ENCODE peak calls at places on chromosome 5, in five cellular contexts. X is GM23338, N is K562, W is A549, B is SK-N-SH. M is an unnamed sample.

GRCh38 chr5:60487885-60488425 is 212.0 kb downstream of the DEPDC1B start:
- DNase-seq in N (no peak), X (no peak), W (no peak), B (peak), M (no peak)

GRCh38 chr5:9766581-9766980 is 136.4 kb upstream of the TAS2R1 start:
- DNase-seq in B (no peak), W (no peak), N (no peak), X (no peak), M (no peak)

GRCh38 chr5:173563246-173563645 is 53.2 kb downstream of the BOD1 start:
- DNase-seq in W (no peak), B (no peak), X (no peak), N (no peak), M (no peak)

GRCh38 chr5:159990506-159990905 is 18.4 kb upstream of the TTC1 start:
- DNase-seq in X (no peak), N (no peak), W (no peak), B (no peak), M (no peak)

GRCh38 chr5:132510076-132510475 is 19.5 kb upstream of the IRF1 start:
- DNase-seq in N (no peak), X (no peak), W (no peak), B (no peak), M (no peak)

GRCh38 chr5:100904259-100904822 is 1.3 kb upstream of the ST8SIA4 start:
- DNase-seq in X (peak), B (no peak), W (no peak), N (no peak), M (no peak)

GRCh38 chr5:1961304-1961946 is 78.7 kb upstream of the IRX4 start:
- DNase-seq in X (no peak), W (no peak), N (no peak), B (no peak), M (no peak)

GRCh38 chr5:44388504-44389409 is 463 bp downstream of the FGF10 start:
- DNase-seq in N (no peak), W (no peak), B (no peak), X (peak), M (no peak)

GRCh38 chr5:9540791-9541190 is 5.1 kb downstream of the SEMA5A start:
- DNase-seq in X (no peak), W (no peak), N (no peak), B (no peak), M (no peak)

GRCh38 chr5:41009228-41009627 is 61.9 kb downstream of the MROH2B start:
- DNase-seq in N (no peak), W (peak), B (peak), X (no peak), M (peak)

DNA sequence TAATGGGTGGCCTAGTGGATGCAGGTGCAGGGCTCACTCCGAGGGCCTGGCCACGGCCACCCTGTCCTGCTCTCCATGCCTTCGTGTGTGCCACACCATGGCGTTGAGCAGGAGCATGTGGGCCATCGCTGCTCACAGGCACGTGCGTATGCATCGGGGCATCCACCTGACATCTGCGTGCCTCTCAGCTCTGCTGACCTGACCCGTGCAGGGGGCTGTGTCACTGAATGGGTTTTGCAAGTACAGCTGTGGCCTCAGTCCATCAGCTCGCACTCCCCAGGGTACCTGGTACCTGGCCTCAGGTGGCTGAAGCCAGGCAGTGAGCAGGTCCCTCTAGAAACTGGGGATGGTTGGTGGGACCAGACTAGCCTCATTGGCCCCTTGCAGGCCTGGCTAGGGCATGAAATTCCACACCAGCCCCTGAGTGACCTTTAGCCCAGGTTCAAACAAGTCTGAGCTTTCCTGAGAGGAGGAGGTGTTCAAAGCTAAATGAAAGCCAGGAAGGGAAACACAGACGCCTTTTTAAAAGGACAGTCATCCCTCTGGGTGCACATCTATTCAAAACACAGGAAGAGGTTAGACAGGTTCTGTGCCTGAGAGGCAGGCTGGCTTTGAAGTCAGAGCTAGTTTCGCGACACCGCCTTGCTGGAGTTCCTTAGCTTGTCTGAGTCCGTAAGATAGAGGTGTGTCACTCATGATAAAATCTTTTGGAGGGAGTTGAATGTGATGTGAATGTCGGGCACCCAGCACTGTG is 74.0 kb downstream of the MACROH2A1 start:
- DNase-seq in W (no peak), X (no peak), N (peak), B (no peak), M (no peak)
- TF ChIP-seq REST in W (no peak), X (no peak), N (no peak), B (no peak), M (no peak)

DNA sequence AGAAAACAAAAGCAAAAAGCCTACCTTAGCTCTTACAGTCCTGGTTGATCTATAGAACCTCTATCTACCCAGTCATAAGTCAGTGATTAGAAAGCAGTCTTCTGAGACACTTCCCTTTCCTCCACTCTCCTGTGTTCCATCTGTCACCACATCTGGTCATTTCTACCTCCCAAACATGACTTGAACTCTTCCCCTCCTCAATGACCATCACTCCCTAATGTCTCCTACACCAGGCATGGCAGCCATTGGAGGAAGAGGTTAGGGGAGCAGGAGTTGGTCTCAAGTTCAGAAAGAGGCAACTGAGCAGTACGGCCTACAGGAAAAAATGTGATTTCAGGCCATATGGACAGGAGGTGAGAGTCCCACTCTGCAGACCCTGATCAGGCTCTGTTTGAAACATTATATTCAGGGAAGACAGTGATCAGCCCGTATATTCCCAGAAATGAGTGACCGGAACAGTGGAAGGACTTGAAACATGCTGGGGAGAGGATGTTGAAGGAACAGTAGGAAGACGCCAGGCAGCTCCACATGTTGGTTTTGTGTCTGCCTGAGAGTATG is 12.0 kb downstream of the ABLIM3 start:
- DNase-seq in N (no peak), X (no peak), W (no peak), B (no peak), M (no peak)
- H3K27ac ChIP-seq in N (peak), X (no peak), W (peak), B (no peak), M (peak)

DNA sequence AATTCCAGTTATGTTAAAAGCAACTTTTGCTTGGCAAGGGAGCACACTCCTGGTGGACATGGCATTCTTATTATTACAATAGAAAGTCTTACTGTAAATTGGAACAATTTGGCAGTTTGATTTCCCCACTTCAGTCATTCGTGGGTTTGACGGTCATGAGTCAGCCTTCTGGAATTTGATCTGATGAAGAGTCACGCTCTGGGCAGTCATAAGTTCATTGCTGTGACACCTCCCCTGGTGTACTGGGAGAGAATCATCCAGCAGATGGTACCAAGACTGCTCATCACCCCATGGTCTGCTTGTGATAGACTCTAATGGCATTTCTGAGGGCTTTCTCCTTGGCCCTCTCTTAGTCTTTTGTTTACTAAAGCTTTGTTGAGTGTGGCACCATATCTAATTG is 53.8 kb downstream of the GLRA1 start:
- DNase-seq in B (no peak), X (no peak), W (peak), N (no peak), M (peak)
- TF ChIP-seq REST in B (no peak), X (no peak), W (no peak), N (no peak), M (no peak)

DNA sequence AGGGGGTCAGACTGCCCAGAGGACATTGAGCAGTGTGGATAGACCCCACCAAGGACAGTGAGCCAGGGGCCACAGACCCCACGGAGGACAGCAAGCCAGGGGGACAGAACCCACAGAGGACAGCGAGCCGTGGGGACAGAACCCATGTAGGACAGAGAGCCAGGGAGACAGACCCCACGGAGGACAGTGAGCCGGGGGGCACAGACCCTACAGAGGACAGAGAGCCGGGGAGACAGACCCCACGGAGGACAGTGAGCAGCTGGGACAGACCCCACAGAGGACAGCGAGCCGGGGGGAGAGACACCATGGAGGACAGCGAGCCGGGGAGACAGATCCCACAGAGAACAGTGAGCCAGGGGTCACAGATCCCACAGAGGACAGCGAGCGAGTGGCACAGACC is 3.4 kb upstream of the ZDHHC11 start:
- DNase-seq in B (no peak), N (no peak), X (no peak), W (no peak), M (no peak)
- H3K27ac ChIP-seq in B (no peak), N (no peak), X (no peak), W (no peak), M (no peak)

DNA sequence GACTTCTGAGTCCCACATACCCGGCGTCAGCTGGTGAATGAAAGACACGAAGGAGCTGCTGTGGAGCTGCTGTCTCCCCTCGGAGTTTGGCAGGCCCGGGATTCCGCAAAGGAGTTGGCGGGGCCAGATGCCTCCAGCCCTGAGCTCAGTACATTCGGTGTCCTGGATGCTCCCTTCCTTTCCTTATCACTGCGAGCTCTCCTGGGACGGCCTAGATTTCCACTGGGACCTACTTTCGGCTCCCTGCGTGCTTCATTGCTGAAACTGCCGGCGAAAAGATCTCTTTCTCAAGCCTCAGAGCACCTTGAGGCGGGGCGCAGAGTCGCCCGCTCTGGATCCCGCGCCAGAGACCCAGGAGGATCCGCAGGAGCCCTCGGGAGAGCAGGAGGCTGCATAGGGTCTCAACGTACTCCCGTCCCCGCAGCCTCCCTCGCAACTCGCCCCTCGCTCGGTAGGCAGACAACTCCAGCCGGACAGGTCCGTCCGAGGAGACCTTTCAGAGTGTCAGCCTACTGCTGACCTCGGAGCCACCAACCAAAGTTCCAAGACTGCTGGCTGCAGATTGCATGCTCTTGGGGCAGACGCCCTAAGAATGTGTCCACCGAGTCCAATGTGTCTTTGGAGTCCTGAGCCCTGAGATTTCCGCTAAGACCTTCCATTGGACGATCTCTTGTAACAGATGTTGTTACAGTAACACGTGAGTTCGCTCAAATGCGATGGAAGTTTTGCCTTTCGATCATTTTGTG is 6.1 kb downstream of the ANXA2R start:
- DNase-seq in B (no peak), X (peak), N (no peak), W (no peak), M (no peak)
- TF ChIP-seq REST in B (no peak), X (no peak), N (no peak), W (no peak), M (no peak)

DNA sequence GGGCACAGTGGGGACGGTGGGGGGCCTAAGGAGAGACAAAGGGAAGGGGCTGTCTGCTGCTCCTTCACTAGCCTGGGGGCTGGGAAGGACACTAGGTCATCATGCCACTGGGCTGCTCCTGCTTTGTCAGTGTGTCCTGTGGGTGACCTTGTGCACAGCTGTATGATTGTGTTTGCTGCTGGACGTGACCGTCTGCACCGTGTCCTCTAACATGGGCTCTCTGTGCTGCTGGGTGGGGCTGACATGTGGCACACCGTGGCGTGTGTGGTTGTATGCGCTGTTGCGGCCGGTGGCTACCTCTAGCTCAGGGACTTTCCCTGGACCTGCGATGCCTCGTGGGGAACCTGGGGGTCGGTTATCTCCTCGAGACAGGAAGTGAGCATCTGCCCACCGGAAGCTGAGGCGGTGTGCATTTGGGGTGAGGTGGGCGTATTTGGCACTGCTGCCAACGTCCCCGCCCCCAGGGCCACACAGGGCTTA is 3.1 kb downstream of the N4BP3 start:
- DNase-seq in N (no peak), X (no peak), W (no peak), B (peak), M (no peak)
- H3K27ac ChIP-seq in N (peak), X (peak), W (no peak), B (no peak), M (no peak)